ENCODE peak calls at places on chromosome 17, in seven cellular contexts. One of them, this sample, is unnamed.

GRCh38 chr17:57995076-57995956 is 7.3 kb upstream of the VEZF1 start:
- DNase-seq in midbrain: peak; percentile 72
- DNase-seq in keratinocyte: no peak
- DNase-seq in SW480: peak; percentile 87
- DNase-seq in GDM1: peak; percentile 67
- DNase-seq in fibroblast of the conjunctiva: peak; percentile 82
- DNase-seq in activated CD4-positive, alpha-beta T cell treated with anti-CD3 and anti-CD28 coated beads, Interleukin-2, amount 50 U/mL, for 1 hour: peak; percentile 46
- DNase-seq in this sample: peak; percentile 87

GRCh38 chr17:80388175-80388574 is 26.8 kb upstream of the ENDOV start:
- DNase-seq in SW480: no peak
- DNase-seq in midbrain: no peak
- DNase-seq in GDM1: no peak
- DNase-seq in activated CD4-positive, alpha-beta T cell treated with anti-CD3 and anti-CD28 coated beads, Interleukin-2, amount 50 U/mL, for 1 hour: no peak
- DNase-seq in fibroblast of the conjunctiva: no peak
- DNase-seq in keratinocyte: no peak
- DNase-seq in this sample: no peak

GRCh38 chr17:3944485-3945388 is 19.5 kb downstream of the ATP2A3 start:
- DNase-seq in fibroblast of the conjunctiva: peak; percentile 40
- DNase-seq in keratinocyte: no peak
- DNase-seq in GDM1: no peak
- DNase-seq in SW480: no peak
- DNase-seq in midbrain: peak; percentile 17
- DNase-seq in activated CD4-positive, alpha-beta T cell treated with anti-CD3 and anti-CD28 coated beads, Interleukin-2, amount 50 U/mL, for 1 hour: peak; percentile 25
- DNase-seq in this sample: no peak

GRCh38 chr17:50539762-50540440 is 7.1 kb upstream of the SPATA20 start:
- DNase-seq in SW480: peak; percentile 72
- DNase-seq in activated CD4-positive, alpha-beta T cell treated with anti-CD3 and anti-CD28 coated beads, Interleukin-2, amount 50 U/mL, for 1 hour: no peak
- DNase-seq in fibroblast of the conjunctiva: no peak
- DNase-seq in keratinocyte: peak; percentile 89
- DNase-seq in GDM1: no peak
- DNase-seq in midbrain: no peak
- DNase-seq in this sample: no peak

GRCh38 chr17:1967092-1967662 is 58.0 kb downstream of the RTN4RL1 start:
- DNase-seq in midbrain: no peak
- DNase-seq in SW480: no peak
- DNase-seq in keratinocyte: no peak
- DNase-seq in GDM1: no peak
- DNase-seq in activated CD4-positive, alpha-beta T cell treated with anti-CD3 and anti-CD28 coated beads, Interleukin-2, amount 50 U/mL, for 1 hour: no peak
- DNase-seq in fibroblast of the conjunctiva: no peak
- DNase-seq in this sample: no peak

GRCh38 chr17:42667088-42667951 is 8.2 kb downstream of the TUBG2 start:
- DNase-seq in SW480: peak; percentile 88
- DNase-seq in fibroblast of the conjunctiva: peak; percentile 76
- DNase-seq in keratinocyte: no peak
- DNase-seq in GDM1: no peak
- DNase-seq in activated CD4-positive, alpha-beta T cell treated with anti-CD3 and anti-CD28 coated beads, Interleukin-2, amount 50 U/mL, for 1 hour: no peak
- DNase-seq in midbrain: no peak
- DNase-seq in this sample: peak; percentile 47

GRCh38 chr17:72349508-72350472 is 229.0 kb downstream of the SOX9 start:
- DNase-seq in fibroblast of the conjunctiva: no peak
- DNase-seq in SW480: no peak
- DNase-seq in midbrain: no peak
- DNase-seq in GDM1: no peak
- DNase-seq in activated CD4-positive, alpha-beta T cell treated with anti-CD3 and anti-CD28 coated beads, Interleukin-2, amount 50 U/mL, for 1 hour: no peak
- DNase-seq in keratinocyte: no peak
- DNase-seq in this sample: no peak

GRCh38 chr17:34300652-34301390 is 15.3 kb downstream of the CCL11 start:
- DNase-seq in activated CD4-positive, alpha-beta T cell treated with anti-CD3 and anti-CD28 coated beads, Interleukin-2, amount 50 U/mL, for 1 hour: no peak
- DNase-seq in GDM1: no peak
- DNase-seq in fibroblast of the conjunctiva: no peak
- DNase-seq in SW480: peak; percentile 47
- DNase-seq in keratinocyte: peak; percentile 68
- DNase-seq in midbrain: no peak
- DNase-seq in this sample: no peak

GRCh38 chr17:45235071-45236001 is 13.7 kb downstream of the FMNL1 start:
- DNase-seq in midbrain: peak; percentile 63
- DNase-seq in SW480: no peak
- DNase-seq in GDM1: peak; percentile 70
- DNase-seq in keratinocyte: peak; percentile 66
- DNase-seq in activated CD4-positive, alpha-beta T cell treated with anti-CD3 and anti-CD28 coated beads, Interleukin-2, amount 50 U/mL, for 1 hour: peak; percentile 85
- DNase-seq in fibroblast of the conjunctiva: peak; percentile 73
- DNase-seq in this sample: peak; percentile 58

GRCh38 chr17:73645050-73645871 is 1.0 kb upstream of the SDK2 start:
- DNase-seq in SW480: peak; percentile 55
- DNase-seq in GDM1: peak; percentile 32
- DNase-seq in activated CD4-positive, alpha-beta T cell treated with anti-CD3 and anti-CD28 coated beads, Interleukin-2, amount 50 U/mL, for 1 hour: peak; percentile 30
- DNase-seq in fibroblast of the conjunctiva: no peak
- DNase-seq in midbrain: peak; percentile 76
- DNase-seq in keratinocyte: no peak
- DNase-seq in this sample: no peak

GRCh38 chr17:79949646-79950292 is 85.9 kb downstream of the TBC1D16 start:
- DNase-seq in midbrain: no peak
- DNase-seq in activated CD4-positive, alpha-beta T cell treated with anti-CD3 and anti-CD28 coated beads, Interleukin-2, amount 50 U/mL, for 1 hour: no peak
- DNase-seq in keratinocyte: no peak
- DNase-seq in GDM1: no peak
- DNase-seq in fibroblast of the conjunctiva: no peak
- DNase-seq in SW480: no peak
- DNase-seq in this sample: no peak

GRCh38 chr17:68346448-68346847 is 55.2 kb downstream of the ARSG start:
- DNase-seq in fibroblast of the conjunctiva: no peak
- DNase-seq in SW480: no peak
- DNase-seq in keratinocyte: no peak
- DNase-seq in GDM1: peak; percentile 37
- DNase-seq in midbrain: no peak
- DNase-seq in activated CD4-positive, alpha-beta T cell treated with anti-CD3 and anti-CD28 coated beads, Interleukin-2, amount 50 U/mL, for 1 hour: peak; percentile 61
- DNase-seq in this sample: no peak

GRCh38 chr17:14061666-14062560 is 7.4 kb upstream of the COX10 start:
- DNase-seq in midbrain: no peak
- DNase-seq in GDM1: no peak
- DNase-seq in activated CD4-positive, alpha-beta T cell treated with anti-CD3 and anti-CD28 coated beads, Interleukin-2, amount 50 U/mL, for 1 hour: no peak
- DNase-seq in fibroblast of the conjunctiva: peak; percentile 64
- DNase-seq in SW480: no peak
- DNase-seq in keratinocyte: peak; percentile 36
- DNase-seq in this sample: no peak

GRCh38 chr17:62804822-62805221 is 3.3 kb downstream of the MARCHF10 start:
- DNase-seq in midbrain: no peak
- DNase-seq in SW480: no peak
- DNase-seq in keratinocyte: no peak
- DNase-seq in GDM1: no peak
- DNase-seq in activated CD4-positive, alpha-beta T cell treated with anti-CD3 and anti-CD28 coated beads, Interleukin-2, amount 50 U/mL, for 1 hour: no peak
- DNase-seq in fibroblast of the conjunctiva: no peak
- DNase-seq in this sample: no peak

GRCh38 chr17:73390221-73390620 is 78.4 kb upstream of the CDC42EP4 start:
- DNase-seq in keratinocyte: no peak
- DNase-seq in activated CD4-positive, alpha-beta T cell treated with anti-CD3 and anti-CD28 coated beads, Interleukin-2, amount 50 U/mL, for 1 hour: no peak
- DNase-seq in SW480: no peak
- DNase-seq in fibroblast of the conjunctiva: no peak
- DNase-seq in midbrain: no peak
- DNase-seq in GDM1: no peak
- DNase-seq in this sample: no peak

GRCh38 chr17:37147301-37147812 is 198.6 kb downstream of the AATF start:
- DNase-seq in fibroblast of the conjunctiva: no peak
- DNase-seq in midbrain: no peak
- DNase-seq in keratinocyte: no peak
- DNase-seq in SW480: no peak
- DNase-seq in activated CD4-positive, alpha-beta T cell treated with anti-CD3 and anti-CD28 coated beads, Interleukin-2, amount 50 U/mL, for 1 hour: no peak
- DNase-seq in GDM1: no peak
- DNase-seq in this sample: peak; percentile 93

GRCh38 chr17:72152392-72152727 is 31.5 kb downstream of the SOX9 start:
- DNase-seq in SW480: no peak
- DNase-seq in activated CD4-positive, alpha-beta T cell treated with anti-CD3 and anti-CD28 coated beads, Interleukin-2, amount 50 U/mL, for 1 hour: no peak
- DNase-seq in midbrain: no peak
- DNase-seq in GDM1: no peak
- DNase-seq in fibroblast of the conjunctiva: no peak
- DNase-seq in keratinocyte: no peak
- DNase-seq in this sample: no peak

GRCh38 chr17:82350182-82351030 is 8.6 kb upstream of the TEX19 start:
- DNase-seq in keratinocyte: no peak
- DNase-seq in midbrain: no peak
- DNase-seq in fibroblast of the conjunctiva: no peak
- DNase-seq in SW480: no peak
- DNase-seq in GDM1: no peak
- DNase-seq in activated CD4-positive, alpha-beta T cell treated with anti-CD3 and anti-CD28 coated beads, Interleukin-2, amount 50 U/mL, for 1 hour: peak; percentile 38
- DNase-seq in this sample: no peak

GRCh38 chr17:35376245-35376644 is 2.8 kb upstream of the SLFN11 start:
- DNase-seq in GDM1: no peak
- DNase-seq in fibroblast of the conjunctiva: no peak
- DNase-seq in SW480: no peak
- DNase-seq in activated CD4-positive, alpha-beta T cell treated with anti-CD3 and anti-CD28 coated beads, Interleukin-2, amount 50 U/mL, for 1 hour: no peak
- DNase-seq in keratinocyte: no peak
- DNase-seq in midbrain: no peak
- DNase-seq in this sample: no peak

GRCh38 chr17:47072881-47073280 is 93.8 kb upstream of the RPRML start:
- DNase-seq in fibroblast of the conjunctiva: peak; percentile 21
- DNase-seq in activated CD4-positive, alpha-beta T cell treated with anti-CD3 and anti-CD28 coated beads, Interleukin-2, amount 50 U/mL, for 1 hour: no peak
- DNase-seq in SW480: no peak
- DNase-seq in midbrain: peak; percentile 23
- DNase-seq in GDM1: peak; percentile 18
- DNase-seq in keratinocyte: no peak
- DNase-seq in this sample: no peak

GRCh38 chr17:65548570-65548969 is 12.9 kb downstream of the AXIN2 start:
- DNase-seq in fibroblast of the conjunctiva: no peak
- DNase-seq in SW480: no peak
- DNase-seq in midbrain: no peak
- DNase-seq in GDM1: no peak
- DNase-seq in keratinocyte: no peak
- DNase-seq in activated CD4-positive, alpha-beta T cell treated with anti-CD3 and anti-CD28 coated beads, Interleukin-2, amount 50 U/mL, for 1 hour: no peak
- DNase-seq in this sample: no peak

This sample was measured in HepG2.